ENCODE peak calls at places on chromosomes 3 and 15, in ten cellular contexts. One of them, this sample, is unnamed.

GRCh38 chr3:61669203-61669602 is 107.8 kb downstream of the PTPRG start:
- DNase-seq in HCT116: no peak
- DNase-seq in heart left ventricle: no peak
- DNase-seq in esophagus squamous epithelium: no peak
- DNase-seq in HepG2: no peak
- DNase-seq in stomach: no peak
- DNase-seq in tibial nerve: no peak
- DNase-seq in lower leg skin: no peak
- DNase-seq in IMR-90: no peak
- DNase-seq in body of pancreas: no peak
- DNase-seq in this sample: no peak

GRCh38 chr15:100291106-100291505 is 50.7 kb downstream of the ADAMTS17 start:
- DNase-seq in HepG2: no peak
- DNase-seq in body of pancreas: no peak
- DNase-seq in IMR-90: no peak
- DNase-seq in heart left ventricle: no peak
- DNase-seq in lower leg skin: no peak
- DNase-seq in esophagus squamous epithelium: no peak
- DNase-seq in tibial nerve: no peak
- DNase-seq in HCT116: no peak
- DNase-seq in stomach: no peak
- DNase-seq in this sample: no peak

GRCh38 chr3:119084371-119085069 is 49.9 kb upstream of the IGSF11 start:
- DNase-seq in lower leg skin: no peak
- DNase-seq in tibial nerve: no peak
- DNase-seq in body of pancreas: no peak
- DNase-seq in HCT116: peak
- DNase-seq in IMR-90: no peak
- DNase-seq in heart left ventricle: no peak
- DNase-seq in stomach: no peak
- DNase-seq in esophagus squamous epithelium: no peak
- DNase-seq in HepG2: no peak
- DNase-seq in this sample: no peak

GRCh38 chr3:114706591-114707224 is 412.9 kb downstream of the TIGIT start:
- DNase-seq in IMR-90: peak
- DNase-seq in esophagus squamous epithelium: no peak
- DNase-seq in heart left ventricle: no peak
- DNase-seq in HepG2: peak
- DNase-seq in body of pancreas: peak
- DNase-seq in lower leg skin: no peak
- DNase-seq in HCT116: peak
- DNase-seq in tibial nerve: no peak
- DNase-seq in stomach: no peak
- DNase-seq in this sample: no peak

GRCh38 chr15:34708422-34708821 is 46.4 kb downstream of the GJD2 start:
- DNase-seq in HepG2: peak
- DNase-seq in lower leg skin: no peak
- DNase-seq in IMR-90: peak
- DNase-seq in esophagus squamous epithelium: no peak
- DNase-seq in heart left ventricle: no peak
- DNase-seq in HCT116: peak
- DNase-seq in stomach: no peak
- DNase-seq in body of pancreas: peak
- DNase-seq in tibial nerve: no peak
- DNase-seq in this sample: no peak

GRCh38 chr15:42736178-42736792 is 643 bp downstream of the CDAN1 start:
- DNase-seq in HCT116: no peak
- DNase-seq in HepG2: no peak
- DNase-seq in tibial nerve: no peak
- DNase-seq in heart left ventricle: no peak
- DNase-seq in stomach: no peak
- DNase-seq in esophagus squamous epithelium: no peak
- DNase-seq in lower leg skin: no peak
- DNase-seq in IMR-90: no peak
- DNase-seq in body of pancreas: no peak
- DNase-seq in this sample: peak

GRCh38 chr15:55590788-55591187 is 2.6 kb upstream of the PYGO1 start:
- DNase-seq in stomach: no peak
- DNase-seq in heart left ventricle: no peak
- DNase-seq in tibial nerve: no peak
- DNase-seq in IMR-90: no peak
- DNase-seq in body of pancreas: no peak
- DNase-seq in HCT116: no peak
- DNase-seq in lower leg skin: no peak
- DNase-seq in HepG2: no peak
- DNase-seq in esophagus squamous epithelium: no peak
- DNase-seq in this sample: no peak

GRCh38 chr15:57213783-57214366 is 162.4 kb upstream of the CGNL1 start:
- DNase-seq in HepG2: peak
- DNase-seq in stomach: no peak
- DNase-seq in IMR-90: peak
- DNase-seq in tibial nerve: no peak
- DNase-seq in esophagus squamous epithelium: no peak
- DNase-seq in HCT116: peak
- DNase-seq in lower leg skin: no peak
- DNase-seq in body of pancreas: no peak
- DNase-seq in heart left ventricle: no peak
- DNase-seq in this sample: no peak

GRCh38 chr3:69385723-69386483 is at the start of gene FRMD4B:
- DNase-seq in body of pancreas: peak
- DNase-seq in stomach: peak
- DNase-seq in heart left ventricle: peak
- DNase-seq in HCT116: no peak
- DNase-seq in esophagus squamous epithelium: no peak
- DNase-seq in lower leg skin: peak
- DNase-seq in HepG2: peak
- DNase-seq in IMR-90: no peak
- DNase-seq in tibial nerve: peak
- DNase-seq in this sample: peak

GRCh38 chr15:84985158-84985557 is 3.5 kb downstream of the PDE8A start:
- DNase-seq in heart left ventricle: no peak
- DNase-seq in IMR-90: peak
- DNase-seq in tibial nerve: no peak
- DNase-seq in HepG2: no peak
- DNase-seq in lower leg skin: no peak
- DNase-seq in body of pancreas: no peak
- DNase-seq in stomach: no peak
- DNase-seq in esophagus squamous epithelium: no peak
- DNase-seq in HCT116: no peak
- DNase-seq in this sample: no peak

GRCh38 chr3:166451997-166452396 is 614.8 kb upstream of the BCHE start:
- DNase-seq in esophagus squamous epithelium: no peak
- DNase-seq in tibial nerve: no peak
- DNase-seq in lower leg skin: no peak
- DNase-seq in heart left ventricle: no peak
- DNase-seq in IMR-90: no peak
- DNase-seq in HCT116: no peak
- DNase-seq in stomach: no peak
- DNase-seq in HepG2: no peak
- DNase-seq in body of pancreas: no peak
- DNase-seq in this sample: no peak

GRCh38 chr3:76527773-76528172 is 512.1 kb upstream of the ROBO2 start:
- DNase-seq in HCT116: no peak
- DNase-seq in HepG2: no peak
- DNase-seq in body of pancreas: no peak
- DNase-seq in esophagus squamous epithelium: no peak
- DNase-seq in heart left ventricle: no peak
- DNase-seq in lower leg skin: no peak
- DNase-seq in tibial nerve: no peak
- DNase-seq in IMR-90: no peak
- DNase-seq in stomach: no peak
- DNase-seq in this sample: no peak

GRCh38 chr3:63349583-63350177 is 71.6 kb downstream of the SYNPR start:
- DNase-seq in tibial nerve: no peak
- DNase-seq in esophagus squamous epithelium: no peak
- DNase-seq in HepG2: peak
- DNase-seq in heart left ventricle: peak
- DNase-seq in HCT116: peak
- DNase-seq in IMR-90: peak
- DNase-seq in stomach: peak
- DNase-seq in lower leg skin: no peak
- DNase-seq in body of pancreas: peak
- DNase-seq in this sample: peak

GRCh38 chr3:12627371-12627770 is 36.5 kb downstream of the RAF1 start:
- DNase-seq in esophagus squamous epithelium: no peak
- DNase-seq in heart left ventricle: no peak
- DNase-seq in HCT116: no peak
- DNase-seq in IMR-90: no peak
- DNase-seq in tibial nerve: no peak
- DNase-seq in body of pancreas: no peak
- DNase-seq in HepG2: no peak
- DNase-seq in stomach: no peak
- DNase-seq in lower leg skin: no peak
- DNase-seq in this sample: no peak

GRCh38 chr3:189186093-189186492 is 14.3 kb downstream of the TPRG1 start:
- DNase-seq in IMR-90: peak
- DNase-seq in esophagus squamous epithelium: no peak
- DNase-seq in body of pancreas: peak
- DNase-seq in lower leg skin: no peak
- DNase-seq in tibial nerve: peak
- DNase-seq in HepG2: no peak
- DNase-seq in heart left ventricle: peak
- DNase-seq in HCT116: no peak
- DNase-seq in stomach: no peak
- DNase-seq in this sample: no peak

GRCh38 chr15:45386420-45386819 is 8.1 kb upstream of the GATM start:
- DNase-seq in body of pancreas: peak
- DNase-seq in stomach: no peak
- DNase-seq in HCT116: no peak
- DNase-seq in tibial nerve: no peak
- DNase-seq in heart left ventricle: peak
- DNase-seq in esophagus squamous epithelium: no peak
- DNase-seq in HepG2: peak
- DNase-seq in IMR-90: no peak
- DNase-seq in lower leg skin: no peak
- DNase-seq in this sample: peak

GRCh38 chr3:15377961-15378791 is 45.8 kb upstream of the SH3BP5 start:
- DNase-seq in IMR-90: peak
- DNase-seq in esophagus squamous epithelium: peak
- DNase-seq in lower leg skin: peak
- DNase-seq in HepG2: peak
- DNase-seq in HCT116: peak
- DNase-seq in tibial nerve: peak
- DNase-seq in stomach: peak
- DNase-seq in heart left ventricle: peak
- DNase-seq in body of pancreas: peak
- DNase-seq in this sample: peak
- TF ChIP-seq POLR2A in IMR-90: peak
- TF ChIP-seq POLR2A in esophagus squamous epithelium: no peak
- TF ChIP-seq POLR2A in lower leg skin: no peak
- TF ChIP-seq POLR2A in HepG2: no peak
- TF ChIP-seq POLR2A in HCT116: no peak
- TF ChIP-seq POLR2A in tibial nerve: no peak
- TF ChIP-seq POLR2A in stomach: no peak
- TF ChIP-seq POLR2A in heart left ventricle: no peak
- TF ChIP-seq POLR2A in body of pancreas: no peak
- TF ChIP-seq POLR2A in this sample: no peak

DNA sequence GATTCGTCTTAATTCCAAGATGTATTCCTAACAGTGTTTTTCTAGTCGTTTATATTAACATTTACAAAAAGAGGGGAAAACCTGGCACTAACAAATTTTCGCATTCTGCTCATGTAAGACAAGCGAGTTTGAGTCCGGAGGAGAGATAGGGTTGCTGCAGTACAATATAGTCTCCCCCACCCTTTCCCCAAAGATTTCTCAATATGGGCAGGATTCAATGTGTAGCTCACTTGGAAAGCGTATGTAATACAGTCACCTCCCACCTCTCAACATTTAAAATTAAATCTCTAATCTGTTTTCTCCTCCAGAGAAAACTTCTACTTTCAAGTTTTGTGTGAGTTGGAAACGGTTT is 57.9 kb downstream of the CMSS1 start:
- DNase-seq in stomach: no peak
- DNase-seq in HepG2: peak
- DNase-seq in tibial nerve: no peak
- DNase-seq in esophagus squamous epithelium: no peak
- DNase-seq in body of pancreas: no peak
- DNase-seq in lower leg skin: no peak
- DNase-seq in HCT116: no peak
- DNase-seq in heart left ventricle: no peak
- DNase-seq in IMR-90: peak
- DNase-seq in this sample: no peak
- H3K4me3 ChIP-seq in stomach: peak
- H3K4me3 ChIP-seq in HepG2: peak
- H3K4me3 ChIP-seq in tibial nerve: peak
- H3K4me3 ChIP-seq in esophagus squamous epithelium: peak
- H3K4me3 ChIP-seq in body of pancreas: peak
- H3K4me3 ChIP-seq in lower leg skin: peak
- H3K4me3 ChIP-seq in HCT116: no peak
- H3K4me3 ChIP-seq in heart left ventricle: peak
- H3K4me3 ChIP-seq in IMR-90: peak
- H3K4me3 ChIP-seq in this sample: peak

DNA sequence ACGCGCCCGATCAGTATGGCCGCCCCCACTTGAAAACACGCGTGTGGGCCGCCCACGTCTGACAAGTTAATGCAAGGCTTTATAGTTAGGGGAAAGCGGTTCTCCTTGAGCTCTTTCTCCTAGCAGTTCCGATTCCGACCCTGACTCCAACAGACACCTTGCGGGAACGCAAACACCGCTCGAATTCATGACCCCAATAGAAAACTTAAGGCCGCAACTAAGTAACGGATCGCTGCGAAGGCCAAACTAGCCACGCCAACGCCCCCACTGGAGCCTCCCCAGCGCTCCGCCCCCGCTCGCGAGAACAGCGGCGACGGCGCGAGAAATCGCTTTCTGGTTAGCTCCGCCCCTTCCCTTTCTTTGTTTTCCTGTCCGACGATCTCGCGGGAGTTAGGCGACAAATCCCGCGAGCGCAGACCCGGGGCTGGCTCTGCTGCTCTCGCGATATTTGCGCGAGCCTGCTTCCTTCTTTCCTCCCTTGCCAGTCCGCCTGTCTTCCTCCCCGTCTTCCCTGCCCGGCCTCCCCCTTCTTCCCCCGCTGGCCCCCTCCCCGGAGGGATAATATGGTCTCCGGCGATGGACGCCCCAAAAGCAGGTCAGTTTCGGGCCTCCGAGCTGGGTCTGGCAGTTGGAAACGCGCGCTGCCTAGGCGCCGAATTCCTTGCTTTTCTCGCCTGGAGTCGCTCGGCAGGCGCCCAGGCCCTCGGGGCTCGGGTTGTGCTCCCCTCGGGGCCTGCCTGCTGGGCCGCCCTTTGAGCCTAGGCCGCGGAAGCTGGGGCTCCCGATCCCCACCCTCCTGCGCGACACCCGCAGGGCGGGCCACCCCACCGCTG is at the start of gene IREB2:
- DNase-seq in heart left ventricle: peak
- DNase-seq in lower leg skin: peak
- DNase-seq in tibial nerve: peak
- DNase-seq in body of pancreas: peak
- DNase-seq in stomach: peak
- DNase-seq in esophagus squamous epithelium: peak
- DNase-seq in HepG2: peak
- DNase-seq in IMR-90: peak
- DNase-seq in HCT116: peak
- DNase-seq in this sample: peak
- TF ChIP-seq POLR2A in heart left ventricle: no peak
- TF ChIP-seq POLR2A in lower leg skin: no peak
- TF ChIP-seq POLR2A in tibial nerve: no peak
- TF ChIP-seq POLR2A in body of pancreas: no peak
- TF ChIP-seq POLR2A in stomach: no peak
- TF ChIP-seq POLR2A in esophagus squamous epithelium: peak
- TF ChIP-seq POLR2A in HepG2: peak
- TF ChIP-seq POLR2A in IMR-90: peak
- TF ChIP-seq POLR2A in HCT116: peak
- TF ChIP-seq POLR2A in this sample: peak

GRCh38 chr15:60076055-60076454 is 71.9 kb downstream of the FOXB1 start:
- DNase-seq in lower leg skin: no peak
- DNase-seq in body of pancreas: no peak
- DNase-seq in stomach: no peak
- DNase-seq in heart left ventricle: no peak
- DNase-seq in HCT116: no peak
- DNase-seq in IMR-90: no peak
- DNase-seq in HepG2: no peak
- DNase-seq in esophagus squamous epithelium: no peak
- DNase-seq in tibial nerve: no peak
- DNase-seq in this sample: no peak
- H3K4me3 ChIP-seq in lower leg skin: no peak
- H3K4me3 ChIP-seq in body of pancreas: no peak
- H3K4me3 ChIP-seq in stomach: no peak
- H3K4me3 ChIP-seq in heart left ventricle: no peak
- H3K4me3 ChIP-seq in HCT116: no peak
- H3K4me3 ChIP-seq in IMR-90: no peak
- H3K4me3 ChIP-seq in HepG2: no peak
- H3K4me3 ChIP-seq in esophagus squamous epithelium: no peak
- H3K4me3 ChIP-seq in tibial nerve: no peak
- H3K4me3 ChIP-seq in this sample: no peak

This sample was measured in ovary.